ENCODE peak calls at places on chromosome 4, in seven cellular contexts. C is stimulated activated CD8-positive, alpha-beta memory T cell treated with anti-CD3 and anti-CD28 coated beads, Interleukin-7, amount 100 ng/mL, for 24 hours; N is NCI-H345; G is AG09309; Q is AML-193; L is NAMALWA; I is NCI-H510A. S is an unnamed sample.

GRCh38 chr4:86934147-86934771 is 552 bp upstream of the AFF1 start:
- DNase-seq in L (no peak), N (no peak), I (no peak), Q (no peak), C (no peak), G (no peak), S (no peak)

GRCh38 chr4:174933083-174933482 is 14.9 kb downstream of the ADAM29 start:
- DNase-seq in C (no peak), N (no peak), L (no peak), Q (no peak), G (no peak), I (no peak), S (no peak)

GRCh38 chr4:1478766-1479355 is 72.6 kb upstream of the NKX1-1 start:
- DNase-seq in I (no peak), L (no peak), C (no peak), G (no peak), N (no peak), Q (no peak), S (no peak)

GRCh38 chr4:165207016-165207430 is 338 bp upstream of the KLHL2 start:
- DNase-seq in G (no peak), N (peak; percentile 31), L (peak; percentile 59), I (no peak), Q (no peak), C (peak; percentile 25), S (peak; percentile 4)

GRCh38 chr4:173333658-173334084 is 487 bp downstream of the HMGB2 start:
- DNase-seq in N (peak; percentile 53), I (peak; percentile 36), C (no peak), L (no peak), Q (no peak), G (no peak), S (no peak)

GRCh38 chr4:152106113-152106763 is 345.4 kb upstream of the GATB start:
- DNase-seq in I (no peak), G (peak; percentile 92), C (no peak), L (no peak), Q (no peak), N (no peak), S (peak; percentile 96)

GRCh38 chr4:26087108-26087507 is 173.1 kb downstream of the SMIM20 start:
- DNase-seq in I (no peak), Q (no peak), N (no peak), G (no peak), C (no peak), L (no peak), S (no peak)

GRCh38 chr4:127015616-127016015 is 617.1 kb upstream of the INTU start:
- DNase-seq in L (no peak), N (peak; percentile 7), C (no peak), Q (no peak), I (no peak), G (no peak), S (no peak)

GRCh38 chr4:150302553-150302952 is 224.3 kb downstream of the DCLK2 start:
- DNase-seq in L (no peak), I (no peak), N (no peak), Q (peak; percentile 80), G (peak; percentile 90), C (no peak), S (peak; percentile 96)

GRCh38 chr4:130395871-130396270 is 1299.9 kb downstream of the C4orf33 start:
- DNase-seq in G (no peak), L (no peak), Q (no peak), C (no peak), N (no peak), I (no peak), S (no peak)

GRCh38 chr4:155734065-155734464 is 24.8 kb upstream of the GUCY1B1 start:
- DNase-seq in G (no peak), I (no peak), C (no peak), N (no peak), L (no peak), Q (no peak), S (no peak)

GRCh38 chr4:86235549-86235948 is 124.3 kb downstream of the MAPK10 start:
- DNase-seq in N (no peak), C (no peak), L (no peak), G (no peak), I (no peak), Q (no peak), S (no peak)

GRCh38 chr4:118834960-118835895 is 698 bp downstream of the SEC24D start:
- DNase-seq in N (peak; percentile 31), C (no peak), L (peak; percentile 80), I (peak; percentile 20), G (peak; percentile 80), Q (peak; percentile 77), S (peak; percentile 80)

GRCh38 chr4:182185491-182185890 is 57.7 kb upstream of the TENM3 start:
- DNase-seq in I (no peak), C (no peak), Q (no peak), N (no peak), G (no peak), L (no peak), S (no peak)